ENCODE peak calls at places on chromosomes 16 and 17, in five cellular contexts. One of them, this sample, is unnamed.
A peak's percentile ranks its signal among the peaks of the same experiment; 100 is the strongest.

GRCh38 chr16:85555549-85556455 is 57.3 kb upstream of the GSE1 start:
- DNase-seq in brain microvascular endothelial cell: peak; percentile 42
- DNase-seq in HFF-Myc: no peak
- DNase-seq in stomach: peak; percentile 55
- DNase-seq in NB4: peak; percentile 61
- DNase-seq in this sample: no peak

GRCh38 chr17:72393553-72393952 is 272.7 kb downstream of the SOX9 start:
- DNase-seq in brain microvascular endothelial cell: peak; percentile 76
- DNase-seq in NB4: peak; percentile 26
- DNase-seq in stomach: no peak
- DNase-seq in HFF-Myc: no peak
- DNase-seq in this sample: no peak

GRCh38 chr16:71352963-71353460 is 5.5 kb upstream of the CALB2 start:
- DNase-seq in HFF-Myc: no peak
- DNase-seq in NB4: no peak
- DNase-seq in stomach: no peak
- DNase-seq in brain microvascular endothelial cell: no peak
- DNase-seq in this sample: no peak

GRCh38 chr16:87457724-87458423 is 35.0 kb downstream of the ZCCHC14 start:
- DNase-seq in HFF-Myc: peak; percentile 97
- DNase-seq in NB4: peak; percentile 51
- DNase-seq in stomach: no peak
- DNase-seq in brain microvascular endothelial cell: peak; percentile 91
- DNase-seq in this sample: peak; percentile 99

GRCh38 chr17:29612404-29613370 is 10.0 kb downstream of the CORO6 start:
- DNase-seq in NB4: no peak
- DNase-seq in stomach: no peak
- DNase-seq in HFF-Myc: no peak
- DNase-seq in brain microvascular endothelial cell: no peak
- DNase-seq in this sample: no peak

GRCh38 chr17:27466748-27467375 is 10.6 kb downstream of the KSR1 start:
- DNase-seq in stomach: no peak
- DNase-seq in NB4: peak; percentile 82
- DNase-seq in brain microvascular endothelial cell: no peak
- DNase-seq in HFF-Myc: no peak
- DNase-seq in this sample: no peak

GRCh38 chr17:801660-802059 is 19.5 kb downstream of the MRM3 start:
- DNase-seq in stomach: no peak
- DNase-seq in NB4: no peak
- DNase-seq in brain microvascular endothelial cell: peak; percentile 6
- DNase-seq in HFF-Myc: no peak
- DNase-seq in this sample: peak; percentile 19

GRCh38 chr16:21277927-21278706 is at the start of gene CRYM:
- DNase-seq in HFF-Myc: no peak
- DNase-seq in brain microvascular endothelial cell: peak; percentile 12
- DNase-seq in stomach: peak; percentile 64
- DNase-seq in NB4: no peak
- DNase-seq in this sample: no peak

GRCh38 chr17:46036491-46036890 is 37.4 kb downstream of the STH start:
- DNase-seq in brain microvascular endothelial cell: no peak
- DNase-seq in NB4: no peak
- DNase-seq in stomach: no peak
- DNase-seq in HFF-Myc: no peak
- DNase-seq in this sample: no peak

GRCh38 chr16:68978303-68978954 is 127.0 kb upstream of the HAS3 start:
- DNase-seq in stomach: no peak
- DNase-seq in NB4: no peak
- DNase-seq in HFF-Myc: no peak
- DNase-seq in brain microvascular endothelial cell: no peak
- DNase-seq in this sample: no peak

GRCh38 chr16:64754279-64754678 is 367.6 kb downstream of the CDH11 start:
- DNase-seq in brain microvascular endothelial cell: peak; percentile 28
- DNase-seq in stomach: no peak
- DNase-seq in NB4: no peak
- DNase-seq in HFF-Myc: no peak
- DNase-seq in this sample: no peak

GRCh38 chr17:70906808-70907207 is 737.5 kb downstream of the KCNJ2 start:
- DNase-seq in HFF-Myc: no peak
- DNase-seq in NB4: no peak
- DNase-seq in brain microvascular endothelial cell: peak; percentile 71
- DNase-seq in stomach: no peak
- DNase-seq in this sample: peak; percentile 24

GRCh38 chr17:64111831-64112230 is 18.1 kb downstream of the ERN1 start:
- DNase-seq in stomach: no peak
- DNase-seq in brain microvascular endothelial cell: no peak
- DNase-seq in NB4: no peak
- DNase-seq in HFF-Myc: no peak
- DNase-seq in this sample: no peak

GRCh38 chr16:49700928-49701685 is 154.8 kb downstream of the ZNF423 start:
- DNase-seq in NB4: no peak
- DNase-seq in stomach: no peak
- DNase-seq in brain microvascular endothelial cell: peak; percentile 9
- DNase-seq in HFF-Myc: no peak
- DNase-seq in this sample: no peak

GRCh38 chr17:17682737-17683675 is 1.7 kb downstream of the RAI1 start:
- DNase-seq in NB4: peak; percentile 72
- DNase-seq in HFF-Myc: peak; percentile 65
- DNase-seq in stomach: peak; percentile 75
- DNase-seq in brain microvascular endothelial cell: peak; percentile 83
- DNase-seq in this sample: peak; percentile 56

GRCh38 chr17:18860161-18860972 is 2.4 kb downstream of the PRPSAP2 start:
- DNase-seq in stomach: no peak
- DNase-seq in NB4: no peak
- DNase-seq in brain microvascular endothelial cell: no peak
- DNase-seq in HFF-Myc: no peak
- DNase-seq in this sample: no peak

GRCh38 chr17:33962857-33963655 is 292.0 kb upstream of the CCL2 start:
- DNase-seq in brain microvascular endothelial cell: no peak
- DNase-seq in NB4: no peak
- DNase-seq in stomach: no peak
- DNase-seq in HFF-Myc: no peak
- DNase-seq in this sample: no peak

GRCh38 chr16:58236231-58236690 is 38.4 kb upstream of the CSNK2A2 start:
- DNase-seq in NB4: peak; percentile 72
- DNase-seq in HFF-Myc: peak; percentile 20
- DNase-seq in brain microvascular endothelial cell: peak; percentile 63
- DNase-seq in stomach: peak; percentile 71
- DNase-seq in this sample: peak; percentile 15

GRCh38 chr16:63057342-63057741 is 1021.1 kb upstream of the CDH8 start:
- DNase-seq in brain microvascular endothelial cell: no peak
- DNase-seq in HFF-Myc: no peak
- DNase-seq in stomach: no peak
- DNase-seq in NB4: no peak
- DNase-seq in this sample: no peak

GRCh38 chr17:1125775-1126120 is 54.0 kb downstream of the ABR start:
- DNase-seq in brain microvascular endothelial cell: no peak
- DNase-seq in HFF-Myc: no peak
- DNase-seq in stomach: no peak
- DNase-seq in NB4: no peak
- DNase-seq in this sample: no peak

GRCh38 chr16:22868859-22869258 is 54.9 kb downstream of the HS3ST2 start:
- DNase-seq in stomach: no peak
- DNase-seq in NB4: no peak
- DNase-seq in HFF-Myc: no peak
- DNase-seq in brain microvascular endothelial cell: no peak
- DNase-seq in this sample: no peak

GRCh38 chr16:49639739-49640388 is 216.0 kb downstream of the ZNF423 start:
- DNase-seq in stomach: no peak
- DNase-seq in HFF-Myc: no peak
- DNase-seq in NB4: no peak
- DNase-seq in brain microvascular endothelial cell: peak; percentile 76
- DNase-seq in this sample: peak; percentile 84

GRCh38 chr16:84315422-84315821 is 20.7 kb downstream of the WFDC1 start:
- DNase-seq in brain microvascular endothelial cell: no peak
- DNase-seq in stomach: no peak
- DNase-seq in NB4: peak; percentile 55
- DNase-seq in HFF-Myc: no peak
- DNase-seq in this sample: no peak

GRCh38 chr17:43003542-43004172 is 2.9 kb upstream of the IFI35 start:
- DNase-seq in HFF-Myc: no peak
- DNase-seq in brain microvascular endothelial cell: no peak
- DNase-seq in NB4: no peak
- DNase-seq in stomach: no peak
- DNase-seq in this sample: no peak

GRCh38 chr16:51151951-51152663 is 1.0 kb upstream of the SALL1 start:
- DNase-seq in NB4: no peak
- DNase-seq in stomach: peak; percentile 34
- DNase-seq in HFF-Myc: peak; percentile 72
- DNase-seq in brain microvascular endothelial cell: no peak
- DNase-seq in this sample: peak; percentile 50

GRCh38 chr16:56606688-56607618 is 1.4 kb upstream of the MT2A start:
- DNase-seq in stomach: peak; percentile 62
- DNase-seq in brain microvascular endothelial cell: peak; percentile 97
- DNase-seq in HFF-Myc: peak; percentile 97
- DNase-seq in NB4: peak; percentile 46
- DNase-seq in this sample: peak; percentile 93

GRCh38 chr17:62792122-62792800 is 15.9 kb downstream of the MARCHF10 start:
- DNase-seq in NB4: peak; percentile 18
- DNase-seq in stomach: no peak
- DNase-seq in HFF-Myc: peak; percentile 69
- DNase-seq in brain microvascular endothelial cell: peak; percentile 99
- DNase-seq in this sample: peak; percentile 79

DNA sequence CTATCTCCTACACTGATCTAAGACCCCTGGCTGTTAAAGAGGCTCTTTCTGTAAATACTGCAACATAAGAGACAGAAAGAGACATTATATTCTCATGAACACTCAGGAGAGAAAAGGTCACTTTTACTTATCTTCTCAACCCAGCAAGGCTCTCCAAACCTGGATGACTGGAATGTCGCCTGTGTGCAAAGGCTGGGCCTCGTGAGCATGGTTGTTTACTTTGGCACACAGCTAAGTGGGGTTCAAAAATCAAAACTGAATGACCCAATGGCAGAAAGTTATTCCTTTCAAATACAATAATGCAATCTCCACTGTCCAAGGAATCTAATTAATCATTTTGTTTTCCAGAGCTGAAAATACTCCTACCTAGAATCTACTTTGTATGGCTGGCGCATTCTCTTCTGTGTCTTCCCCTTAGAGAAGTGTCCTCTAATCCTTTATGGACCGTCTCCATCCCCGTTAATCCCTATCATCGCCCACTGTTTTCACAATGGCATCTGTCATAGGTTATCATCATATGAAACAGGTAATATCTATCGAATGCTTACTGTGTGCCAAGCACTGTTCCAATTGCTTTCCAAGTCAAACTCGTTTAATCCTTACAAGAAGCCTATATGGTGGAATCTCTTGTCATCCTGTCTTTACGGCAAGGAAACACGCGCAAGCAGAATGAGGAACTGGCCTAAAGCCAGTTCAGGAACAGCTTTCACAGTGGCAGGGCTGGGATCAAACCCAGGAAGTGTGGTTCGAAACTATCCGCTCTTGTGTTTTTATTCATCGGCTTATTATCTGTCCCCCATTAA is 1.3 kb downstream of the SLX4 start:
- DNase-seq in NB4: peak; percentile 63
- DNase-seq in stomach: no peak
- DNase-seq in brain microvascular endothelial cell: no peak
- DNase-seq in HFF-Myc: no peak
- DNase-seq in this sample: no peak
- H3K4me3 ChIP-seq in NB4: peak overlapping the region; percentile 91
- H3K4me3 ChIP-seq in stomach: peak overlapping the region; percentile 90
- H3K4me3 ChIP-seq in brain microvascular endothelial cell: peak overlapping the region; percentile 88
- H3K4me3 ChIP-seq in HFF-Myc: peak overlapping the region; percentile 74
- H3K4me3 ChIP-seq in this sample: peak overlapping the region; percentile 80

DNA sequence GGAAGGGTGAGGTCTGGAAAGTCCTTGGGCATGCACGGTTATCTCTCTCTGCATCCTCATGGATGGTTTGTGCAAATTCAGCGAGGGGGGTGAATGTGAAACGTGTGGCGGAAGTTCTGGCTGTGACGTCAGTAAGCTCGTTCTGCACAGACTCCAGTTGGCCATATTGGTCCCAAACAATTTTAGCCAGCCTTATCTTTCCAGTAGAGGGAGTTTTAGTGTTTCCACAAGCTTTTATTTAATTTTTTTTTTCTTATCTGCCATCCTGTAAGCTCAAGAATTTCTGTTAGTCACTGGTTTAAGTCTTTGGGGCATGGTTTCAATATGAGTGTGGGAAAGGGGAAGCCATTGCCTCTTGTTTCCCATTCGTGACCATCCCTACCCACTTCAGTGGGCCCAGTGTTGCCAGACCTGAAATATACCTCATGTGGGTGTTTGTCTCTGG is 39.0 kb downstream of the HLF start:
- DNase-seq in stomach: no peak
- DNase-seq in HFF-Myc: no peak
- DNase-seq in NB4: no peak
- DNase-seq in brain microvascular endothelial cell: no peak
- DNase-seq in this sample: no peak
- TF ChIP-seq CTCF in stomach: no peak
- TF ChIP-seq CTCF in HFF-Myc: no peak
- TF ChIP-seq CTCF in NB4: no peak
- TF ChIP-seq CTCF in brain microvascular endothelial cell: peak; percentile 37
- TF ChIP-seq CTCF in this sample: no peak

GRCh38 chr17:69267219-69267618 is 38.6 kb upstream of the ABCA10 start:
- DNase-seq in brain microvascular endothelial cell: no peak
- DNase-seq in NB4: no peak
- DNase-seq in HFF-Myc: no peak
- DNase-seq in stomach: no peak
- DNase-seq in this sample: no peak

GRCh38 chr17:69265873-69266272 is 37.2 kb upstream of the ABCA10 start:
- DNase-seq in stomach: no peak
- DNase-seq in brain microvascular endothelial cell: no peak
- DNase-seq in HFF-Myc: no peak
- DNase-seq in NB4: no peak
- DNase-seq in this sample: no peak

GRCh38 chr17:69269174-69269998 is 40.8 kb upstream of the ABCA10 start:
- DNase-seq in NB4: no peak
- DNase-seq in stomach: no peak
- DNase-seq in HFF-Myc: peak; percentile 9
- DNase-seq in brain microvascular endothelial cell: peak; percentile 14
- DNase-seq in this sample: peak; percentile 6

DNA sequence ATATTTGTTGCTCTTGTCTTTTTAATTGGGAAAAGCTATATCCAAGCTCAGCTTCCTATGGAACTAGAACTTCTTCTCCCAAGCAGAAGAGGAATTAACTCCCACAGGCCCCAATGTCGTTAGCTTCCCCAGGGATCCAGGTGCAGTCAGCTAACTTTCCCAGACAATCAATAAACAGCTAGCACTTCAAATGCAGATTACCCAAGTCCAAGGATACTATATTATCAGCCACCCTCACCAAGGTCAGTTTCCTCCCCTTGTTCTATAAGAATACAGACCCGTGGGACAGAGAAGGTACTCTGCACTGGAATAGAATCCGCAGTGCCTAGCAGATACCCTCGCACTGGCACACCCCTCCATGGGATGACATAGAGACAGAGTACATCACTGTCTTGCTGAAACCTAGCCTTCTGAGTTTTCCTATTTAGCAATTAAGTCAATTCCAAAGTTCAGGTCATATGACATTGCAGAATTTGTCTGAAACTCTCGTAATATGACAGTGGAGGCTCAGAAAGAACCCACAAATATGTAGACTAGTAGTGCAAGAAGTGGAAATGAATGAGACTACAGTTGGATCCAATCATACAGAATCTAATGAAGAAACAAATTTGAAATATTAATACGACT is 39.9 kb upstream of the ABCA10 start:
- DNase-seq in HFF-Myc: no peak
- DNase-seq in NB4: no peak
- DNase-seq in stomach: no peak
- DNase-seq in brain microvascular endothelial cell: no peak
- DNase-seq in this sample: no peak
- H3K4me3 ChIP-seq in HFF-Myc: no peak overlapping the region
- H3K4me3 ChIP-seq in NB4: no peak overlapping the region
- H3K4me3 ChIP-seq in stomach: no peak overlapping the region
- H3K4me3 ChIP-seq in brain microvascular endothelial cell: no peak overlapping the region
- H3K4me3 ChIP-seq in this sample: no peak overlapping the region

GRCh38 chr17:68057531-68057952 is 22.0 kb downstream of the KPNA2 start:
- DNase-seq in stomach: peak; percentile 31
- DNase-seq in brain microvascular endothelial cell: peak; percentile 58
- DNase-seq in HFF-Myc: no peak
- DNase-seq in NB4: peak; percentile 54
- DNase-seq in this sample: no peak
- TF ChIP-seq CTCF in stomach: no peak
- TF ChIP-seq CTCF in brain microvascular endothelial cell: peak; percentile 70
- TF ChIP-seq CTCF in HFF-Myc: peak; percentile 62
- TF ChIP-seq CTCF in NB4: peak; percentile 44
- TF ChIP-seq CTCF in this sample: peak; percentile 55

This sample was measured in astrocyte of the cerebellum.